ENCODE peak calls at places on chromosomes 3 and 15, in five cellular contexts. One of them, this sample, is unnamed.

GRCh38 chr3:58000713-58001467 is 7.3 kb upstream of the FLNB start:
- DNase-seq in adrenal gland: no peak
- DNase-seq in A549: no peak
- DNase-seq in stomach: no peak
- DNase-seq in suprapubic skin: no peak
- DNase-seq in this sample: no peak

GRCh38 chr3:13377021-13377420 is 43.1 kb downstream of the NUP210 start:
- DNase-seq in suprapubic skin: no peak
- DNase-seq in stomach: no peak
- DNase-seq in adrenal gland: no peak
- DNase-seq in A549: no peak
- DNase-seq in this sample: no peak

GRCh38 chr3:14863324-14864100 is 44.8 kb downstream of the FGD5 start:
- DNase-seq in stomach: no peak
- DNase-seq in A549: no peak
- DNase-seq in adrenal gland: no peak
- DNase-seq in suprapubic skin: no peak
- DNase-seq in this sample: no peak

GRCh38 chr3:66378256-66378655 is 122.6 kb downstream of the LRIG1 start:
- DNase-seq in suprapubic skin: no peak
- DNase-seq in adrenal gland: no peak
- DNase-seq in A549: peak; percentile 10
- DNase-seq in stomach: no peak
- DNase-seq in this sample: no peak

GRCh38 chr15:68730491-68731317 is 90.0 kb downstream of the ANP32A start:
- DNase-seq in suprapubic skin: no peak
- DNase-seq in adrenal gland: peak; percentile 63
- DNase-seq in A549: peak; percentile 31
- DNase-seq in stomach: peak; percentile 49
- DNase-seq in this sample: peak; percentile 29

GRCh38 chr15:68272797-68273271 is 4.7 kb upstream of the FEM1B start:
- DNase-seq in adrenal gland: no peak
- DNase-seq in stomach: no peak
- DNase-seq in suprapubic skin: no peak
- DNase-seq in A549: no peak
- DNase-seq in this sample: no peak

GRCh38 chr15:92932946-92933649 is 33.0 kb downstream of the CHD2 start:
- DNase-seq in stomach: no peak
- DNase-seq in suprapubic skin: no peak
- DNase-seq in A549: no peak
- DNase-seq in adrenal gland: no peak
- DNase-seq in this sample: no peak

GRCh38 chr15:23049984-23050628 is 10.7 kb upstream of the TUBGCP5 start:
- DNase-seq in A549: no peak
- DNase-seq in stomach: no peak
- DNase-seq in suprapubic skin: no peak
- DNase-seq in adrenal gland: no peak
- DNase-seq in this sample: no peak

GRCh38 chr15:57218826-57219576 is 157.3 kb upstream of the CGNL1 start:
- DNase-seq in stomach: no peak
- DNase-seq in suprapubic skin: no peak
- DNase-seq in adrenal gland: no peak
- DNase-seq in A549: no peak
- DNase-seq in this sample: no peak

GRCh38 chr3:9795212-9795611 is 2.3 kb downstream of the ARPC4 start:
- DNase-seq in stomach: no peak
- DNase-seq in suprapubic skin: no peak
- DNase-seq in adrenal gland: no peak
- DNase-seq in A549: no peak
- DNase-seq in this sample: no peak

GRCh38 chr15:80328496-80328895 is 75.7 kb upstream of the ARNT2 start:
- DNase-seq in adrenal gland: no peak
- DNase-seq in stomach: no peak
- DNase-seq in A549: no peak
- DNase-seq in suprapubic skin: no peak
- DNase-seq in this sample: no peak

GRCh38 chr15:80323285-80323684 is 71.3 kb upstream of the CTXND1 start:
- DNase-seq in stomach: no peak
- DNase-seq in suprapubic skin: no peak
- DNase-seq in adrenal gland: no peak
- DNase-seq in A549: no peak
- DNase-seq in this sample: no peak

GRCh38 chr15:80325206-80325605 is 73.2 kb upstream of the CTXND1 start:
- DNase-seq in A549: no peak
- DNase-seq in adrenal gland: peak; percentile 15
- DNase-seq in suprapubic skin: no peak
- DNase-seq in stomach: no peak
- DNase-seq in this sample: no peak
- H3K4me1 ChIP-seq in A549: no peaks in the 10 kb centered on the region
- H3K4me1 ChIP-seq in adrenal gland: no peaks in the 10 kb centered on the region
- H3K4me1 ChIP-seq in suprapubic skin: no peaks in the 10 kb centered on the region
- H3K4me1 ChIP-seq in stomach: no peaks in the 10 kb centered on the region
- H3K4me1 ChIP-seq in this sample: no peaks in the 10 kb centered on the region

GRCh38 chr3:195556390-195556789 is 13.3 kb upstream of the PPP1R2 start:
- DNase-seq in suprapubic skin: no peak
- DNase-seq in adrenal gland: no peak
- DNase-seq in A549: peak; percentile 13
- DNase-seq in stomach: no peak
- DNase-seq in this sample: no peak

GRCh38 chr3:195559723-195560409 is 16.7 kb upstream of the PPP1R2 start:
- DNase-seq in adrenal gland: peak; percentile 26
- DNase-seq in A549: no peak
- DNase-seq in suprapubic skin: no peak
- DNase-seq in stomach: no peak
- DNase-seq in this sample: no peak

GRCh38 chr3:195557327-195557726 is 14.2 kb upstream of the PPP1R2 start:
- DNase-seq in stomach: no peak
- DNase-seq in suprapubic skin: no peak
- DNase-seq in adrenal gland: no peak
- DNase-seq in A549: no peak
- DNase-seq in this sample: no peak

GRCh38 chr3:195555110-195555509 is 12.0 kb upstream of the PPP1R2 start:
- DNase-seq in adrenal gland: no peak
- DNase-seq in suprapubic skin: no peak
- DNase-seq in A549: no peak
- DNase-seq in stomach: no peak
- DNase-seq in this sample: no peak

DNA sequence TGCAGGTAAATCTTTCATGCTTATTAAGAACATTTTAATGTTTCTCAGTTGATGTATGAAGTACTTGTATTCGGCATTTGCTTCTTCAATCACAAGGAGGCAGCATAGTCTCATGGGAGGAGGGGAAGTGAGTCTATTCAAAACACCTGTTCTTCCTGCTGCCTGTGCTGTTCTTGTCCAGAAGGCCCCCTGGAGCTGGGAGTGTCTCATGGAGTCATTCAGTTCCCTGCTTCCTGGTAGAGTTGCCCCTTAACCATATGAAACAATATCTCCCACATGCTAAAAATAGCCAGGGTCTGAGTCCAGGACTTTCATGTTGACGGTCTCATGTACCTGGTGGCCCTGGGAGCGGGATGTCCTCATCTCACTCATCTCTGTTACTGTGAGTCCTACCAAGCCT is 15.5 kb upstream of the PPP1R2 start:
- DNase-seq in A549: no peak
- DNase-seq in adrenal gland: no peak
- DNase-seq in stomach: no peak
- DNase-seq in suprapubic skin: no peak
- DNase-seq in this sample: no peak
- TF ChIP-seq CTCF in A549: peak; percentile 26
- TF ChIP-seq CTCF in adrenal gland: no peak
- TF ChIP-seq CTCF in stomach: no peak
- TF ChIP-seq CTCF in suprapubic skin: no peak
- TF ChIP-seq CTCF in this sample: no peak

DNA sequence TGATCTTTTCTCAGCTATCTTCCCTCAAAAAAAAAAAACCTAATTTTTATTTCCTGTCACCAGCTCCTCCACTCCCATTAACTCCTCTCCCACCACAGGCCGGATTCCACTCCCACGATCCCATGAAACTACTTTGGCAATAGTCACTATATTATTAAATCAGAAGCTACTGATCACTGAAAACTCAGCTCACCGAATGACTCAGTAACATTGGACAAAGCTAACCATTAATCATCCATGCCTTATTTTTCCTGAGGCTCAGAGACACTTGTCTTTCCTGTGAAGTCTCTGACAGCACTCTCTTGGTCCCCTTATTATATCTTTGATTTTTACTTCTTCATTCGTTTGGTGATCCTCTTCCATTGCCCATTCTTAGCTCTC is 260.2 kb downstream of the CGGBP1 start:
- DNase-seq in stomach: no peak
- DNase-seq in adrenal gland: no peak
- DNase-seq in suprapubic skin: no peak
- DNase-seq in A549: no peak
- DNase-seq in this sample: no peak
- TF ChIP-seq POLR2A in stomach: no peak
- TF ChIP-seq POLR2A in adrenal gland: no peak
- TF ChIP-seq POLR2A in suprapubic skin: no peak
- TF ChIP-seq POLR2A in A549: no peak
- TF ChIP-seq POLR2A in this sample: no peak

DNA sequence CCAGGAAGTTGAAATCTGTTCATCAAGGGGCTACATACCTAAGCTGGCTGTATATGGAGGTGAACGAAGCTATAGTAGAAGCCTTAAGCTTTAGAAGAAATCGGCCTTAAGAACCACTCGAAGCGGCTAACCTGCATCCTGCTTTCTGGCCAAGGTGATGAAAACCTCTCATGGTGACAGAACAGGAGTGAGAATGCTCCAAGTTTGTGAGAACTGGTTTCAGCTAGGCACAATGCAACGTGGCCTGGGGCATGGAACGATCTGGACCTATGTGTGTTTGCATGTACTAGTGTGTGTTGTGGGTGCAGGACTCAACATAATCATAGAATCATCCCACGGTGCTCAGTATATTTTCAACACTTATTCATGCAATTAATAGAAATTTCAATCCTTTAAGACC is 31.4 kb upstream of the SPTBN5 start:
- DNase-seq in suprapubic skin: no peak
- DNase-seq in adrenal gland: no peak
- DNase-seq in A549: no peak
- DNase-seq in stomach: no peak
- DNase-seq in this sample: peak; percentile 40
- H3K4me1 ChIP-seq in suprapubic skin: peaks cover 58% of the 10 kb centered on the region
- H3K4me1 ChIP-seq in adrenal gland: peaks cover 14% of the 10 kb centered on the region
- H3K4me1 ChIP-seq in A549: peaks cover 76% of the 10 kb centered on the region
- H3K4me1 ChIP-seq in stomach: peaks cover 80% of the 10 kb centered on the region
- H3K4me1 ChIP-seq in this sample: peaks cover 10% of the 10 kb centered on the region

DNA sequence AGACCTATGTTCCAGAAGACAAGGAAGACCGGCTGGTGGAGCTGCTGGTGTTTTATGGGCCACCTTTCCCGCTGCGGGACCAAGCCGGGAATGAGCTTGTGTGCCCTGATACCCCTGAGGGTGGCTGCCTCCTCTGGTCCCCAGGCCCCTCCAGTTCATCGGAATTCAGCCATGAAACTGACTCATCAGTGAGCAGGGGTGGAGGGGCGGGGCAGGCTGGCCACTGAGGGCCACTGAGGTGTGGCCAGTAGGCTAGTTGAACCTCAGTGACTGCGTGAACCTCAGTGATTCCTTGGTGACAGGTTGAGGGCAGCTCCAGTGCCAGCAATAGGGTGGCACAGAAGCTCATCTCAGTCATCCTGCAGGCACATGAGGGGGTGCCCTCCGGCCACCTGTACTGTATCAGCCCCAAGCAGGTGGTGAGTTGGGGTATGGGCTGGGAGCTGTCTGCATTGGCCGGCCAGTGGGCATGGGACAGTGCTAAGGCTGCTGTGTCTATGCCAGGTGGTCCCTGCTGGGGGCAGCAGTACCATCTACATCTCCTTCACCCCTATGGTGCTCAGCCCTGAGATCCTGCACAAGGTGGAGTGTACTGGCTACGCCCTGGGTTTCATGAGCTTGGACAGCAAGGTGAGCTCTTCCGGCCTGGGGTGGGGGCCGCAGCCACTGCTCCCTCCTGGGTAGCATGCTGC is 20.3 kb downstream of the ACAA1 start:
- DNase-seq in adrenal gland: no peak
- DNase-seq in A549: no peak
- DNase-seq in suprapubic skin: peak; percentile 60
- DNase-seq in stomach: no peak
- DNase-seq in this sample: no peak
- TF ChIP-seq CTCF in adrenal gland: no peak
- TF ChIP-seq CTCF in A549: no peak
- TF ChIP-seq CTCF in suprapubic skin: no peak
- TF ChIP-seq CTCF in stomach: no peak
- TF ChIP-seq CTCF in this sample: no peak

DNA sequence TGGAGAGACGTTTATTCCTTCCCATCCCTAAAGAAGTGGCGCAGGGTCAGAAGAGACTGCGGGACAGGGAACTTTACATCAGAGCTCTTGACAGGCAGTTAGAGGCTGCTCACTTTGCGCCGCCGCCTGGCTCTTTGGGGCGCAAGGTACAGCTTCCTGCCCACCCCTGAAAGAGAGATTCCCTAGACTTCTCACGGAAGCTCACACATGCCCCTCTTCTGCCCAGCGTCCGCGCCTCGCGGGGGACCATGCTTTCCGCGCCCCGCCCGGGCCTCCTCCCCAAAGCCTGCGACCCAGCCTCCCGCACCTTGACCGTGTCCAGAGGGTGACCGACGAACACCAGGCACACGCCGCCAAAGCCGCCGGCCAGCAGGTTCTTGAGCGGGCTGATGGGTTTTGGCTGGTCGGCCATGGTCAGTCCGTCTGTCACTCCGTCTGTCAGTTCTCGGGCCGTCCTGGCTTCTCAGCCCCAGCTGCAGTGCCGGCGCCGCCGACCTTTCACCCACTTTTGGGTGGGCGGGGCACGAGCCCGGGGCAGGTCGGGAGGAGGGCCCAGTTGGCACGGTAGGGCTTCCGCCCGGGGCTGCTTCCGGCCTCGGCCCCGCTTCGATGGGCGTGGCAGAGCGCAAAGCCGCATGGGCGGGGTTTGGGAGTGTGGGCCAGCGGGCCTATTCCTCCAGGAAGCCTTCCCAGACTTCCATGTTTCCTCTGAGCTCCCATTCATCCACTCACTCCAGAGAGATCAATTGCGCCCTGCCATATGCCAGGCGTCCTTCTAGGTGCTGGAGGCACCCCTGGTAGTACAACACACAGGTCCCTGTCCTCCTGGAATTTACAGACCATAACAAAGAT is at the start of gene SLC25A20:
- DNase-seq in suprapubic skin: peak; percentile 93
- DNase-seq in stomach: peak; percentile 96
- DNase-seq in adrenal gland: peak; percentile 94
- DNase-seq in A549: peak; percentile 70
- DNase-seq in this sample: peak; percentile 75
- TF ChIP-seq POLR2A in suprapubic skin: no peak
- TF ChIP-seq POLR2A in stomach: no peak
- TF ChIP-seq POLR2A in adrenal gland: peak; percentile 28
- TF ChIP-seq POLR2A in A549: no peak
- TF ChIP-seq POLR2A in this sample: peak; percentile 12

GRCh38 chr3:195905970-195906864 is 2.1 kb downstream of the TNK2 start:
- DNase-seq in suprapubic skin: peak; percentile 31
- DNase-seq in A549: no peak
- DNase-seq in adrenal gland: no peak
- DNase-seq in stomach: no peak
- DNase-seq in this sample: peak; percentile 58
- H3K4me1 ChIP-seq in suprapubic skin: peaks cover 68% of the 10 kb centered on the region
- H3K4me1 ChIP-seq in A549: peaks cover 24% of the 10 kb centered on the region
- H3K4me1 ChIP-seq in adrenal gland: peaks cover 14% of the 10 kb centered on the region
- H3K4me1 ChIP-seq in stomach: peaks cover 83% of the 10 kb centered on the region
- H3K4me1 ChIP-seq in this sample: peaks cover 15% of the 10 kb centered on the region

This sample was measured in prostate gland.